ENCODE peak calls at places on chromosomes 7 and 10, in nine cellular contexts. One of them, this sample, is unnamed. For H3K4me1, the result is how much of the 10 kb centered on the place peaks cover.

GRCh38 chr7:25321424-25321823 is 93.1 kb upstream of the NPVF start:
- DNase-seq in esophagus squamous epithelium: no peak
- DNase-seq in Peyer's patch: no peak
- DNase-seq in PC-3: no peak
- DNase-seq in MM.1S: no peak
- DNase-seq in SJSA1: no peak
- DNase-seq in adrenal gland: no peak
- DNase-seq in right lobe of liver: peak
- DNase-seq in stomach: no peak
- DNase-seq in this sample: no peak

GRCh38 chr7:23742051-23742450 is 32.0 kb downstream of the STK31 start:
- DNase-seq in esophagus squamous epithelium: no peak
- DNase-seq in Peyer's patch: no peak
- DNase-seq in PC-3: no peak
- DNase-seq in MM.1S: no peak
- DNase-seq in SJSA1: no peak
- DNase-seq in adrenal gland: no peak
- DNase-seq in right lobe of liver: no peak
- DNase-seq in stomach: no peak
- DNase-seq in this sample: no peak

GRCh38 chr7:157438121-157439025 is 101.6 kb downstream of the DNAJB6 start:
- DNase-seq in esophagus squamous epithelium: no peak
- DNase-seq in Peyer's patch: peak
- DNase-seq in PC-3: no peak
- DNase-seq in MM.1S: no peak
- DNase-seq in SJSA1: peak
- DNase-seq in adrenal gland: peak
- DNase-seq in right lobe of liver: no peak
- DNase-seq in stomach: no peak
- DNase-seq in this sample: no peak

GRCh38 chr7:46058424-46058823 is 137.4 kb upstream of the IGFBP3 start:
- DNase-seq in esophagus squamous epithelium: no peak
- DNase-seq in Peyer's patch: no peak
- DNase-seq in PC-3: peak
- DNase-seq in MM.1S: no peak
- DNase-seq in SJSA1: no peak
- DNase-seq in adrenal gland: no peak
- DNase-seq in right lobe of liver: no peak
- DNase-seq in stomach: no peak
- DNase-seq in this sample: peak

GRCh38 chr7:3722396-3722846 is 421.4 kb downstream of the SDK1 start:
- DNase-seq in esophagus squamous epithelium: no peak
- DNase-seq in Peyer's patch: no peak
- DNase-seq in PC-3: no peak
- DNase-seq in MM.1S: no peak
- DNase-seq in SJSA1: no peak
- DNase-seq in adrenal gland: no peak
- DNase-seq in right lobe of liver: no peak
- DNase-seq in stomach: no peak
- DNase-seq in this sample: peak

GRCh38 chr10:79407397-79407796 is 38.0 kb downstream of the ZCCHC24 start:
- DNase-seq in esophagus squamous epithelium: no peak
- DNase-seq in Peyer's patch: no peak
- DNase-seq in PC-3: no peak
- DNase-seq in MM.1S: no peak
- DNase-seq in SJSA1: no peak
- DNase-seq in adrenal gland: no peak
- DNase-seq in right lobe of liver: no peak
- DNase-seq in stomach: no peak
- DNase-seq in this sample: no peak

GRCh38 chr10:22816298-22816653 is 101.9 kb upstream of the PIP4K2A start:
- DNase-seq in esophagus squamous epithelium: no peak
- DNase-seq in Peyer's patch: peak
- DNase-seq in PC-3: peak
- DNase-seq in MM.1S: no peak
- DNase-seq in SJSA1: peak
- DNase-seq in adrenal gland: no peak
- DNase-seq in right lobe of liver: no peak
- DNase-seq in stomach: no peak
- DNase-seq in this sample: no peak

GRCh38 chr10:15172306-15172840 is 3.9 kb upstream of the NMT2 start:
- DNase-seq in esophagus squamous epithelium: no peak
- DNase-seq in Peyer's patch: no peak
- DNase-seq in PC-3: no peak
- DNase-seq in MM.1S: no peak
- DNase-seq in SJSA1: no peak
- DNase-seq in adrenal gland: no peak
- DNase-seq in right lobe of liver: no peak
- DNase-seq in stomach: no peak
- DNase-seq in this sample: no peak

GRCh38 chr7:31646969-31647368 is 40.0 kb upstream of the PPP1R17 start:
- DNase-seq in esophagus squamous epithelium: no peak
- DNase-seq in Peyer's patch: no peak
- DNase-seq in PC-3: no peak
- DNase-seq in MM.1S: no peak
- DNase-seq in SJSA1: no peak
- DNase-seq in adrenal gland: no peak
- DNase-seq in right lobe of liver: no peak
- DNase-seq in stomach: no peak
- DNase-seq in this sample: no peak

GRCh38 chr7:130890176-130891020 is 156.4 kb upstream of the KLF14 start:
- DNase-seq in esophagus squamous epithelium: no peak
- DNase-seq in Peyer's patch: no peak
- DNase-seq in PC-3: no peak
- DNase-seq in MM.1S: no peak
- DNase-seq in SJSA1: no peak
- DNase-seq in adrenal gland: no peak
- DNase-seq in right lobe of liver: no peak
- DNase-seq in stomach: no peak
- DNase-seq in this sample: peak
- H3K4me1 ChIP-seq in esophagus squamous epithelium: half or more
- H3K4me1 ChIP-seq in Peyer's patch: under half
- H3K4me1 ChIP-seq in PC-3: half or more
- H3K4me1 ChIP-seq in MM.1S: under half
- H3K4me1 ChIP-seq in SJSA1: half or more
- H3K4me1 ChIP-seq in adrenal gland: half or more
- H3K4me1 ChIP-seq in right lobe of liver: under half
- H3K4me1 ChIP-seq in stomach: half or more
- H3K4me1 ChIP-seq in this sample: under half

GRCh38 chr10:73590881-73591577 is at the start of gene USP54:
- DNase-seq in esophagus squamous epithelium: no peak
- DNase-seq in Peyer's patch: no peak
- DNase-seq in PC-3: peak
- DNase-seq in MM.1S: no peak
- DNase-seq in SJSA1: peak
- DNase-seq in adrenal gland: no peak
- DNase-seq in right lobe of liver: no peak
- DNase-seq in stomach: no peak
- DNase-seq in this sample: peak

GRCh38 chr10:73591935-73592699 is 975 bp upstream of the USP54 start:
- DNase-seq in esophagus squamous epithelium: no peak
- DNase-seq in Peyer's patch: peak
- DNase-seq in PC-3: peak
- DNase-seq in MM.1S: no peak
- DNase-seq in SJSA1: peak
- DNase-seq in adrenal gland: no peak
- DNase-seq in right lobe of liver: peak
- DNase-seq in stomach: peak
- DNase-seq in this sample: peak

GRCh38 chr10:73593110-73593509 is 2.0 kb upstream of the USP54 start:
- DNase-seq in esophagus squamous epithelium: no peak
- DNase-seq in Peyer's patch: no peak
- DNase-seq in PC-3: no peak
- DNase-seq in MM.1S: no peak
- DNase-seq in SJSA1: no peak
- DNase-seq in adrenal gland: no peak
- DNase-seq in right lobe of liver: no peak
- DNase-seq in stomach: no peak
- DNase-seq in this sample: no peak

GRCh38 chr10:73589538-73590126 is 1.5 kb downstream of the USP54 start:
- DNase-seq in esophagus squamous epithelium: no peak
- DNase-seq in Peyer's patch: no peak
- DNase-seq in PC-3: peak
- DNase-seq in MM.1S: no peak
- DNase-seq in SJSA1: no peak
- DNase-seq in adrenal gland: no peak
- DNase-seq in right lobe of liver: no peak
- DNase-seq in stomach: peak
- DNase-seq in this sample: no peak

DNA sequence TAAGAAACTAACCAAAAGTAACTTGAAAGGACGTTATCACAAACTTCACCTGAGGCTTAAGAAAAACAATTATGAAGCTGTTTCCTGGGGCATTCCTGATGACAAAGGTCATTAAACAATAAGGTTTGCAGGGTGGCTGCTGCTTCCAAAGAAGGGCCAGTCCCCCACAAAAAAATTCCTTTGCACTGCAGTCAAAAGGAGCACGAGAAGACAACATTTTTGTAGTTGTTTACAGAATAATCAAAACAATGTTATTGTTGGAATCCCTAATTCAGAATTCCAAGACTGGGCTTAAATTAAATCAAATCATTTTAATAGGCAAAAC is 398 bp upstream of the USP54 start:
- DNase-seq in esophagus squamous epithelium: no peak
- DNase-seq in Peyer's patch: no peak
- DNase-seq in PC-3: no peak
- DNase-seq in MM.1S: no peak
- DNase-seq in SJSA1: peak
- DNase-seq in adrenal gland: no peak
- DNase-seq in right lobe of liver: no peak
- DNase-seq in stomach: no peak
- DNase-seq in this sample: peak
- H3K27ac ChIP-seq in esophagus squamous epithelium: peak
- H3K27ac ChIP-seq in Peyer's patch: peak
- H3K27ac ChIP-seq in PC-3: peak
- H3K27ac ChIP-seq in MM.1S: no peak
- H3K27ac ChIP-seq in SJSA1: peak
- H3K27ac ChIP-seq in adrenal gland: no peak
- H3K27ac ChIP-seq in right lobe of liver: peak
- H3K27ac ChIP-seq in stomach: peak
- H3K27ac ChIP-seq in this sample: peak

GRCh38 chr10:45464958-45465567 is 91.0 kb downstream of the ALOX5 start:
- DNase-seq in esophagus squamous epithelium: no peak
- DNase-seq in Peyer's patch: peak
- DNase-seq in PC-3: peak
- DNase-seq in MM.1S: peak
- DNase-seq in SJSA1: peak
- DNase-seq in adrenal gland: peak
- DNase-seq in right lobe of liver: peak
- DNase-seq in stomach: peak
- DNase-seq in this sample: peak
- H3K4me1 ChIP-seq in esophagus squamous epithelium: under half
- H3K4me1 ChIP-seq in Peyer's patch: under half
- H3K4me1 ChIP-seq in PC-3: under half
- H3K4me1 ChIP-seq in MM.1S: under half
- H3K4me1 ChIP-seq in SJSA1: under half
- H3K4me1 ChIP-seq in adrenal gland: under half
- H3K4me1 ChIP-seq in right lobe of liver: under half
- H3K4me1 ChIP-seq in stomach: under half
- H3K4me1 ChIP-seq in this sample: under half

GRCh38 chr7:75938921-75939320 is 24.0 kb downstream of the POR start:
- DNase-seq in esophagus squamous epithelium: no peak
- DNase-seq in Peyer's patch: no peak
- DNase-seq in PC-3: no peak
- DNase-seq in MM.1S: no peak
- DNase-seq in SJSA1: no peak
- DNase-seq in adrenal gland: no peak
- DNase-seq in right lobe of liver: no peak
- DNase-seq in stomach: no peak
- DNase-seq in this sample: no peak
- H3K27ac ChIP-seq in esophagus squamous epithelium: no peak
- H3K27ac ChIP-seq in Peyer's patch: no peak
- H3K27ac ChIP-seq in PC-3: peak
- H3K27ac ChIP-seq in MM.1S: no peak
- H3K27ac ChIP-seq in SJSA1: no peak
- H3K27ac ChIP-seq in adrenal gland: no peak
- H3K27ac ChIP-seq in right lobe of liver: peak
- H3K27ac ChIP-seq in stomach: no peak
- H3K27ac ChIP-seq in this sample: peak

DNA sequence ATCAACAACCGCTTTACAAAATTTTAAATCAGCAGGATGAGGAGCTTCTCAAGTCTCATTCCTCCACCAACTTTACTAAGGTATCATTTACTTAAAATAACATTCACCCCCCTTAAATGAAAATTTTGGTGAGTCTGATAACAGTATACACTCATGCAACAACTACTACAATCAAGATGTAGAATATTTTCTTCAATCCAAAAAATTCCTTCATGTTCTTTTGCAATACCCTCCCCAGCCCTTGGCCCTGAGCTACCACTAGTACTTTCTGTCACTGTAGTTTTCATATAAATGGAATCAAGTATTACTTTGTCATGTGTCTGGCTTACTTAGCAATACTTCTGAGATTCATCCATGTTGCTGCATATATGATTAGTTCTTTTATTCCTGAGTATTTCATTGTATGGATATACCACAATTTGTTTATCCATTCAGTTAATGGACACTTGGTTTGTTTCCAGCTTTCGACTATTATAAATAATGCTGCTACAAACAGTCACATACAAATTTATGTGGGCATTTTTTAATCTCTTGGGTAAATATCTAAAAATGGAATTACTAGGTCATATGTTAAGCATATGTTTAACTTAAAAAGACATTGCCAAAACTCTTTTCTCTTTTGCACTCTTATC is 43.0 kb downstream of the NT5C2 start:
- DNase-seq in esophagus squamous epithelium: no peak
- DNase-seq in Peyer's patch: no peak
- DNase-seq in PC-3: no peak
- DNase-seq in MM.1S: no peak
- DNase-seq in SJSA1: no peak
- DNase-seq in adrenal gland: no peak
- DNase-seq in right lobe of liver: no peak
- DNase-seq in stomach: no peak
- DNase-seq in this sample: no peak
- H3K4me1 ChIP-seq in esophagus squamous epithelium: under half
- H3K4me1 ChIP-seq in Peyer's patch: under half
- H3K4me1 ChIP-seq in PC-3: under half
- H3K4me1 ChIP-seq in MM.1S: under half
- H3K4me1 ChIP-seq in SJSA1: under half
- H3K4me1 ChIP-seq in adrenal gland: under half
- H3K4me1 ChIP-seq in right lobe of liver: under half
- H3K4me1 ChIP-seq in stomach: half or more
- H3K4me1 ChIP-seq in this sample: under half